ENCODE peak calls at places on chromosomes 7 and 10, in six cellular contexts. F is mesothelial cell of epicardium; P is neural progenitor cell; Q is right lobe of liver; K is CD8-positive, alpha-beta T cell; L is endothelial cell. H is an unnamed sample.

GRCh38 chr10:114472874-114473248 is 68.6 kb upstream of the AFAP1L2 start:
- DNase-seq in P (no peak), K (no peak), L (no peak), F (no peak), Q (no peak), H (no peak)

GRCh38 chr10:117374506-117375359 is 507 bp downstream of the PDZD8 start:
- DNase-seq in Q (peak), L (peak), P (peak), K (no peak), F (no peak), H (no peak)

GRCh38 chr7:81190997-81191747 is 272.3 kb upstream of the SEMA3C start:
- DNase-seq in F (no peak), P (no peak), K (no peak), L (no peak), Q (no peak), H (no peak)

GRCh38 chr7:132509667-132510066 is 66.6 kb downstream of the PLXNA4 start:
- DNase-seq in K (no peak), F (no peak), P (no peak), Q (no peak), L (no peak), H (no peak)

GRCh38 chr10:32795598-32796183 is 162.3 kb downstream of the ITGB1 start:
- DNase-seq in L (no peak), Q (no peak), K (no peak), P (peak), F (no peak), H (no peak)

GRCh38 chr7:83751217-83751616 is 102.3 kb upstream of the SEMA3E start:
- DNase-seq in L (no peak), K (no peak), Q (no peak), F (no peak), P (no peak), H (no peak)

GRCh38 chr7:140562921-140563600 is 77.6 kb downstream of the DENND2A start:
- DNase-seq in Q (no peak), F (no peak), K (no peak), L (no peak), P (peak), H (no peak)

GRCh38 chr7:4960363-4960762 is 1.4 kb upstream of the MMD2 start:
- DNase-seq in Q (no peak), K (no peak), F (no peak), L (no peak), P (no peak), H (no peak)

GRCh38 chr7:141161550-141161949 is 87.7 kb downstream of the TMEM178B start:
- DNase-seq in P (no peak), L (no peak), K (no peak), Q (no peak), F (no peak), H (no peak)

GRCh38 chr10:78570633-78571032 is 498.1 kb upstream of the ZMIZ1 start:
- DNase-seq in L (no peak), Q (no peak), F (no peak), K (no peak), P (no peak), H (no peak)

GRCh38 chr10:72772031-72772430 is 80.1 kb downstream of the MCU start:
- DNase-seq in F (no peak), P (no peak), L (no peak), Q (no peak), K (no peak), H (no peak)

GRCh38 chr7:147999962-148000361 is 590.6 kb upstream of the C7orf33 start:
- DNase-seq in P (no peak), L (no peak), F (no peak), K (no peak), Q (no peak), H (no peak)

GRCh38 chr7:43431020-43431595 is 151.8 kb upstream of the STK17A start:
- DNase-seq in K (no peak), P (no peak), F (no peak), L (no peak), Q (no peak), H (no peak)

GRCh38 chr7:101547916-101548599 is 81.0 kb downstream of the MYL10 start:
- DNase-seq in K (no peak), Q (peak), L (no peak), P (no peak), F (no peak), H (no peak)

GRCh38 chr7:1571261-1571650 is 1.4 kb upstream of the PSMG3 start:
- DNase-seq in P (no peak), K (no peak), Q (no peak), F (no peak), L (no peak), H (no peak)

GRCh38 chr10:34547283-34547682 is 267.8 kb downstream of the PARD3 start:
- DNase-seq in L (no peak), K (no peak), F (no peak), P (no peak), Q (no peak), H (no peak)

GRCh38 chr7:120216947-120217346 is 56.0 kb upstream of the KCND2 start:
- DNase-seq in P (no peak), L (no peak), K (no peak), Q (no peak), F (no peak), H (no peak)

GRCh38 chr7:119102294-119102693 is 877.8 kb downstream of the ANKRD7 start:
- DNase-seq in F (no peak), Q (no peak), K (no peak), L (no peak), P (no peak), H (no peak)

GRCh38 chr7:48250441-48250951 is 79.2 kb downstream of the ABCA13 start:
- DNase-seq in F (no peak), K (no peak), P (peak), Q (no peak), L (no peak), H (no peak)

GRCh38 chr7:28939367-28939766 is 18.8 kb downstream of the TRIL start:
- DNase-seq in K (no peak), P (no peak), F (no peak), L (no peak), Q (no peak), H (no peak)

GRCh38 chr7:36526720-36527548 is 137.3 kb downstream of the ANLN start:
- DNase-seq in L (no peak), Q (no peak), P (no peak), K (no peak), F (no peak), H (no peak)

GRCh38 chr10:79185796-79186374 is 117.1 kb downstream of the ZMIZ1 start:
- DNase-seq in L (no peak), P (no peak), F (no peak), Q (no peak), K (no peak), H (no peak)

GRCh38 chr7:10128748-10129147 is 844.9 kb upstream of the PHF14 start:
- DNase-seq in P (peak), L (peak), F (no peak), K (no peak), Q (no peak), H (no peak)

GRCh38 chr10:75662715-75663114 is 231.3 kb downstream of the LRMDA start:
- DNase-seq in K (no peak), Q (peak), P (no peak), L (no peak), F (no peak), H (no peak)

GRCh38 chr10:70233939-70234300 is 691 bp upstream of the PPA1 start:
- DNase-seq in F (no peak), L (no peak), Q (no peak), P (no peak), K (no peak), H (no peak)

GRCh38 chr10:133307776-133308430 is 769 bp downstream of the TUBGCP2 start:
- DNase-seq in K (peak), L (peak), P (peak), F (no peak), Q (peak), H (no peak)

GRCh38 chr7:30162622-30163124 is 27.9 kb downstream of the MTURN start:
- DNase-seq in K (no peak), F (no peak), P (peak), Q (no peak), L (no peak), H (no peak)

GRCh38 chr7:37081436-37081835 is 357.1 kb upstream of the AOAH start:
- DNase-seq in K (peak), P (no peak), F (peak), L (no peak), Q (no peak), H (no peak)

GRCh38 chr10:101007915-101008822 is 8.6 kb downstream of the LZTS2 start:
- DNase-seq in K (no peak), F (no peak), Q (no peak), L (no peak), P (no peak), H (no peak)

GRCh38 chr7:148773344-148773743 is 74.6 kb downstream of the CUL1 start:
- DNase-seq in Q (no peak), L (no peak), P (no peak), K (peak), F (no peak), H (no peak)

GRCh38 chr10:88401671-88402347 is 181.3 kb downstream of the RNLS start:
- DNase-seq in P (no peak), K (no peak), F (no peak), L (no peak), Q (no peak), H (no peak)

DNA sequence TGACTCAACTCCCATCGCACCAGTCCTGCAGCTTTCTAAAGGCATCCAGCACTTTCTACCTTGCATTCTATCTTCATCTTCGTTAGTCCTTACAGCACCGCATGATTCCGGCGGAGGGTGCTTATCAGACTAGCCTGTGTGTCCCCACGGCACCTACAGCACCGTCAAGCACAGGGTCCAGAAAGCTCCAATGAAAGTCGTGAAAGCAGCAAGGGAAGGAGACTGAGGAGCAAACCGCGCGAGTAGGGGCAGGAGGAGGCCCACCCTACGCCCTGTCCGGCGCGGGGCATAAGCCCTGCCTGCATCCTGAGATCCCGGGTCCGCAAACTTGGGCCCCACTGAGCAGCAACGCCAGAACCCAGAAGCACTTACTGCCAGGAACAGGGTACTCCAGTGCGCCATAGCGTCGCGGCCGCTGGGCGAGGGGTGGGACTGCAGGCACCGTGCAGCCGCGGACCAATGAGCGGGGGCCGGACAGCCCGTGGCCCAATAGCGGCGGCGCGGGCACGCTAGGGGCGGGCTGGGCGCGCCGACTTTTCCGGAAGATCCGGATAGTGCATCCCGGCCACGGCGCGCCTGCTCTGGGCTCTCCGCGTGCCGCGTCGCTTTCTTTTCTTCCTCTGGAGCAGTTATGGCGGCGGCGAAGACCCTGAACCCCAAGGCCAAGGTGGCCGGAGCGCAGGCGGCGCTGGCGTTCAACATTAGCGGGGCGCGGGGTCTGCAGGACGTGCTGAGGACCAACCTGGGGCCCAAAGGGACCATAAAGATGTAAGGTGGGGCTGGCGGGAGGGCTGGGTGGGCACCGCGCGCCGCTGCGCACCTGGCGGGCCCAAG is 122.1 kb upstream of the VKORC1L1 start:
- DNase-seq in K (peak), L (peak), P (peak), F (peak), Q (peak), H (peak)
- TF ChIP-seq CTCF in K (no peak), L (no peak), P (peak), F (no peak), Q (peak), H (no peak)

DNA sequence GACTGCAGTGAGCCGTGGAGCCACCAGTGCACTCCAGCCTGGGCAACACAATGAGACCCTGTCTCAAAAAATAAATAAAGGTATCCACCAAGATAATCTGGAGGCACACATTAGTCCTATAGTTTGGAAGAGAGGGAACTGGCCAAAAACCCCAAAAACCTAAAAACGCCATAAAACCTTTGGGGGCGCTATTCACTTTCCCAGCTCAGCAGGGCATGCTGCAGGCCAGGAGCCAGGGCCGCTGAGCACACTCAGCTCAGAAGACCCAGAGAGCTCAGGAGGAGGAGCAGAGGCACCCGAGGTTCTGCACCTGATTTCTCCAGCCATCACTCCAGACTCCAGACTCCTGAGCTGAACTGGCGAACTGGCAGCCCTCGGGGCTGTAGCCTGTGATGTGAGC is 167.2 kb upstream of the IMMP2L start:
- DNase-seq in P (no peak), F (no peak), K (no peak), Q (no peak), L (no peak), H (no peak)
- TF ChIP-seq CTCF in P (peak), F (no peak), K (no peak), Q (no peak), L (no peak), H (no peak)

GRCh38 chr7:102974366-102975236 is 61.8 kb downstream of the LRRC17 start:
- DNase-seq in Q (no peak), F (no peak), L (no peak), K (no peak), P (no peak), H (no peak)
- TF ChIP-seq CTCF in Q (no peak), F (no peak), L (no peak), K (no peak), P (peak), H (no peak)

GRCh38 chr7:33762153-33762902 is 143.0 kb upstream of the BMPER start:
- DNase-seq in P (no peak), F (no peak), L (no peak), K (no peak), Q (no peak), H (no peak)
- TF ChIP-seq CTCF in P (peak), F (no peak), L (no peak), K (no peak), Q (no peak), H (peak)

GRCh38 chr10:119153661-119154060 is 11.9 kb downstream of the SFXN4 start:
- DNase-seq in F (no peak), L (no peak), K (no peak), P (no peak), Q (no peak), H (no peak)

GRCh38 chr10:119149157-119149556 is 16.4 kb downstream of the SFXN4 start:
- DNase-seq in F (no peak), L (no peak), P (no peak), K (no peak), Q (no peak), H (no peak)

GRCh38 chr10:119153041-119153440 is 12.5 kb downstream of the SFXN4 start:
- DNase-seq in K (no peak), F (no peak), L (no peak), Q (no peak), P (no peak), H (no peak)

GRCh38 chr10:119149723-119150122 is 15.8 kb downstream of the SFXN4 start:
- DNase-seq in F (no peak), L (peak), K (no peak), Q (no peak), P (peak), H (no peak)
- TF ChIP-seq CTCF in F (no peak), L (no peak), K (no peak), Q (no peak), P (peak), H (no peak)

GRCh38 chr10:119026301-119027110 is 3.0 kb upstream of the NANOS1 start:
- DNase-seq in F (no peak), P (no peak), L (no peak), Q (no peak), K (no peak), H (no peak)

GRCh38 chr10:119030421-119031250 is 1.1 kb downstream of the NANOS1 start:
- DNase-seq in K (peak), L (peak), Q (peak), F (no peak), P (peak), H (no peak)

GRCh38 chr10:119031496-119032059 is 2.1 kb downstream of the NANOS1 start:
- DNase-seq in K (no peak), L (no peak), P (no peak), F (no peak), Q (no peak), H (no peak)

GRCh38 chr10:119029613-119030420 is at the start of gene NANOS1:
- DNase-seq in L (peak), K (no peak), Q (no peak), P (peak), F (no peak), H (no peak)

GRCh38 chr10:119028900-119029612 is 458 bp upstream of the NANOS1 start:
- DNase-seq in L (peak), F (peak), P (peak), K (peak), Q (peak), H (peak)
- TF ChIP-seq CTCF in L (no peak), F (no peak), P (peak), K (no peak), Q (peak), H (no peak)